ENCODE peak calls at places on chromosomes 16 and 17, in five cellular contexts. I, L, D, R and E are unnamed samples.

GRCh38 chr17:53628011-53628410 is 194.7 kb upstream of the KIF2B start:
- DNase-seq in I (no peak), L (no peak), D (no peak), R (no peak), E (no peak)

GRCh38 chr17:82366749-82367148 is 4.8 kb upstream of the UTS2R start:
- DNase-seq in I (no peak), L (no peak), D (no peak), R (no peak), E (no peak)

GRCh38 chr17:77602062-77602746 is 356.3 kb upstream of the TNRC6C start:
- DNase-seq in I (no peak), L (no peak), D (peak), R (no peak), E (no peak)

GRCh38 chr17:48048321-48049140 is at the start of gene NFE2L1:
- DNase-seq in I (peak), L (peak), D (no peak), R (peak), E (peak)

GRCh38 chr16:2501938-2502900 is 11.5 kb upstream of the ATP6V0C start:
- DNase-seq in I (no peak), L (no peak), D (no peak), R (no peak), E (no peak)

GRCh38 chr16:28283173-28283572 is 9.2 kb upstream of the SBK1 start:
- DNase-seq in I (no peak), L (no peak), D (no peak), R (no peak), E (no peak)

GRCh38 chr17:28643979-28644781 is 778 bp downstream of the BLTP2 start:
- DNase-seq in I (no peak), L (peak), D (peak), R (peak), E (peak)

GRCh38 chr17:63019138-63019873 is 53.3 kb downstream of the TANC2 start:
- DNase-seq in I (no peak), L (peak), D (no peak), R (no peak), E (no peak)

GRCh38 chr16:23905027-23905426 is 69.2 kb downstream of the PRKCB start:
- DNase-seq in I (no peak), L (no peak), D (no peak), R (no peak), E (peak)

GRCh38 chr17:6830383-6830986 is 1.0 kb downstream of the TEKT1 start:
- DNase-seq in I (no peak), L (no peak), D (no peak), R (no peak), E (no peak)

GRCh38 chr17:6831662-6832263 is at the start of gene TEKT1:
- DNase-seq in I (no peak), L (no peak), D (peak), R (no peak), E (peak)
- TF ChIP-seq JUND in I (no peak), L (no peak), D (no peak), R (no peak), E (no peak)

DNA sequence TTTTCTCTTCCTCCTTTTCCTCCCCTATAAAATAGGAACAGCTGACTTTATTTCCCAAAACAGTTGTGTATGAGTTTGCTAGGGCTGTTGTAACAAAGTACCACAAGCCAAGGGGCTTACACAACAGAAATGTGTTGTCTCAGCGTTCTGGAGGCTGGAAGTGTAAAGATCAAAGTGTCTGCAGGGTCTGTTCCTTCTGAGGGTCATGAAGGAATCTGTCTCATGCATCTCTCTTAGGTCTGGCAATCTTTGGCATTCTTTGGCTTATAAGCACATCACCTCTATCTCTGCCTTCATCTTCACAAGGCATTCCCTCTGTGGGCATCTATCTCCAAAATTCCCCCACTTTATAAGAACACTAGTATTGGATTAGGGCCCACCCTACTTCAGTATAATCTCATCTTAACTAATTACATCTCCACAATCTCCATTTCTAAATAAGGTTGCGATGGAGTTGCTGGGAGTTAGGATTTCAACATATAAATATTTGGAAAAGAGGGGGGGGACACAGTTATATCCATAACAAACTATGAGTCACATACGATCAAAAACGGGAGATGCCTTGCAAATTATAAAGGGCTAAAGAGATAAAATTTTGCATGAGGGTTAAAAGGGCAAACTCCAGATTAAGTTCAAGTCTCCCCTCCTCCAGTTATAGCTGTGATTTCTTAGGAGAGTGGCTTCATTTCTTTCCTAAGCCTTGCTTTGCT is 109.6 kb downstream of the VAT1L start:
- DNase-seq in I (no peak), L (no peak), D (no peak), R (no peak), E (no peak)
- TF ChIP-seq JUND in I (no peak), L (no peak), D (no peak), R (no peak), E (no peak)

DNA sequence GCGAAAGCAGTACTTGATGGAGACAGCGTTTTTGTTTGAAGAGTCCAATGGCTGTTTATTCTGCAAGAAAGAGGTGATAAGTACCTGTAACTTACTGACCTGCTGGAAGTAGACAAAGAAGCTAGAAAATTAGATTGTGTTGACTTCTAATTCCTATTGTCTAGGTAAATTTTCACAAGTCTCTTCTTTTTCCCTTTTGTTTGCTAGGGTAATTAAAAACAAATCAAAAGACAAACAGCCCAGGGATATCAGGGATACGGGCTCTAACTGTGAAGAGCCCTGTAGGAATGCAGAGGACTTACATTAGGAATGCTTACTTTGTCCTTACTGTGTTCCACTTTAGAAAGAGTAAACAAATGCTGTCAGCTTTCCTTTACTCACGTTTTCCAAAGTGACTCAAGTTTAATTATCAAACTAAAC is 7.0 kb downstream of the PSME3IP1 start:
- DNase-seq in I (no peak), L (no peak), D (no peak), R (no peak), E (no peak)
- TF ChIP-seq JUND in I (no peak), L (no peak), D (no peak), R (no peak), E (no peak)

GRCh38 chr17:59440757-59441458 is 109.5 kb downstream of the YPEL2 start:
- DNase-seq in I (peak), L (peak), D (peak), R (peak), E (peak)
- TF ChIP-seq JUND in I (no peak), L (no peak), D (no peak), R (peak), E (no peak)

GRCh38 chr16:11452746-11453344 is 107.6 kb downstream of the RMI2 start:
- DNase-seq in I (no peak), L (no peak), D (no peak), R (no peak), E (no peak)
- TF ChIP-seq JUND in I (no peak), L (no peak), D (no peak), R (no peak), E (no peak)

GRCh38 chr17:2051388-2052237 is 3.3 kb upstream of the HIC1 start:
- DNase-seq in I (no peak), L (no peak), D (no peak), R (no peak), E (no peak)
- TF ChIP-seq JUND in I (no peak), L (no peak), D (no peak), R (no peak), E (no peak)

GRCh38 chr16:48194828-48195566 is 39.2 kb upstream of the ABCC12 start:
- DNase-seq in I (no peak), L (no peak), D (no peak), R (no peak), E (no peak)
- TF ChIP-seq JUND in I (no peak), L (no peak), D (no peak), R (no peak), E (no peak)